ENCODE peak calls at places on chromosomes 1 and 21, in nine cellular contexts. B, F, K, O, T, J, Z, W and A are unnamed samples.

GRCh38 chr1:110722835-110723234 is 48.1 kb upstream of the KCNA3 start:
- DNase-seq in B (no peak), W (no peak), J (no peak), F (no peak), K (no peak), O (no peak), Z (no peak), T (no peak), A (no peak)

GRCh38 chr1:211379446-211379845 is 52.8 kb downstream of the TRAF5 start:
- DNase-seq in B (no peak), Z (no peak), K (no peak), F (no peak), O (no peak), W (no peak), J (no peak), T (no peak), A (no peak)

GRCh38 chr1:82226198-82226505 is 425.4 kb downstream of the ADGRL2 start:
- DNase-seq in W (no peak), Z (no peak), K (peak), O (no peak), F (no peak), J (no peak), B (no peak), T (no peak), A (no peak)

GRCh38 chr1:21308847-21309652 is 18.8 kb upstream of the ECE1 start:
- DNase-seq in B (peak), J (no peak), W (no peak), Z (no peak), F (no peak), K (no peak), T (no peak), O (no peak), A (no peak)

GRCh38 chr1:39720094-39720999 is 18.3 kb upstream of the PPIE start:
- DNase-seq in K (peak), O (no peak), J (peak), F (no peak), W (no peak), B (peak), Z (no peak), T (peak), A (no peak)

GRCh38 chr1:21913763-21914162 is 23.3 kb downstream of the HSPG2 start:
- DNase-seq in W (no peak), O (no peak), T (no peak), B (no peak), K (no peak), Z (no peak), J (no peak), F (no peak), A (no peak)

GRCh38 chr1:97654866-97655265 is 266.0 kb downstream of the DPYD start:
- DNase-seq in Z (no peak), W (no peak), B (no peak), J (no peak), K (no peak), O (no peak), F (no peak), T (no peak), A (no peak)

GRCh38 chr21:14690886-14691285 is 144.8 kb upstream of the SAMSN1 start:
- DNase-seq in O (no peak), W (no peak), J (no peak), Z (no peak), B (no peak), F (no peak), K (no peak), T (no peak), A (no peak)

GRCh38 chr21:33892853-33893252 is 22.8 kb downstream of the ATP5PO start:
- DNase-seq in B (no peak), T (no peak), F (no peak), O (no peak), Z (no peak), J (peak), K (no peak), W (peak), A (no peak)

GRCh38 chr1:45299981-45300668 is 26.6 kb upstream of the HPDL start:
- DNase-seq in O (no peak), W (peak), Z (peak), B (peak), F (no peak), J (peak), K (peak), T (peak), A (no peak)

GRCh38 chr21:26844258-26845065 is 747 bp downstream of the ADAMTS1 start:
- DNase-seq in B (peak), K (no peak), Z (peak), J (no peak), O (peak), W (peak), F (peak), T (no peak), A (no peak)

GRCh38 chr1:160858127-160858909 is 4.4 kb downstream of the CD244 start:
- DNase-seq in F (no peak), Z (peak), K (no peak), B (no peak), J (no peak), T (peak), W (no peak), O (no peak), A (no peak)

GRCh38 chr21:42537106-42537742 is 23.6 kb downstream of the SLC37A1 start:
- DNase-seq in B (no peak), K (no peak), O (peak), J (peak), F (no peak), Z (no peak), T (no peak), W (no peak), A (no peak)

GRCh38 chr21:43676391-43676790 is 17.0 kb downstream of the RRP1B start:
- DNase-seq in Z (no peak), B (no peak), W (no peak), J (no peak), T (no peak), F (no peak), K (no peak), O (no peak), A (no peak)

GRCh38 chr1:90616395-90616794 is 100.7 kb downstream of the BARHL2 start:
- DNase-seq in T (peak), O (no peak), J (no peak), B (no peak), F (no peak), K (no peak), Z (no peak), W (peak), A (no peak)

GRCh38 chr1:207034998-207035397 is 2.4 kb upstream of the C1orf116 start:
- DNase-seq in J (no peak), W (no peak), T (no peak), O (no peak), Z (no peak), B (peak), F (no peak), K (no peak), A (no peak)

GRCh38 chr1:35881850-35882273 is 1.1 kb upstream of the AGO1 start:
- DNase-seq in F (no peak), T (no peak), W (no peak), Z (no peak), O (no peak), J (no peak), B (no peak), K (no peak), A (no peak)

GRCh38 chr1:24526940-24527542 is 24.4 kb downstream of the RCAN3 start:
- DNase-seq in J (peak), T (peak), W (peak), B (peak), Z (no peak), F (no peak), K (no peak), O (no peak), A (peak)